ENCODE peak calls at places on chromosome 4, in four cellular contexts. One of them, this sample, is unnamed.
A peak's percentile ranks its signal among the peaks of the same experiment; 100 is the strongest.

GRCh38 chr4:130056286-130056685 is 960.3 kb downstream of the C4orf33 start:
- DNase-seq in psoas muscle: no peak
- DNase-seq in left ventricle myocardium inferior: no peak
- DNase-seq in ovary: no peak
- DNase-seq in this sample: no peak

GRCh38 chr4:85127653-85128052 is 161.2 kb upstream of the WDFY3 start:
- DNase-seq in psoas muscle: no peak
- DNase-seq in left ventricle myocardium inferior: no peak
- DNase-seq in ovary: no peak
- DNase-seq in this sample: peak; percentile 34

GRCh38 chr4:153025402-153025801 is 89.3 kb downstream of the FHDC1 start:
- DNase-seq in psoas muscle: no peak
- DNase-seq in left ventricle myocardium inferior: no peak
- DNase-seq in ovary: no peak
- DNase-seq in this sample: no peak

GRCh38 chr4:13626492-13627184 is 887 bp downstream of the BOD1L1 start:
- DNase-seq in psoas muscle: no peak
- DNase-seq in left ventricle myocardium inferior: no peak
- DNase-seq in ovary: no peak
- DNase-seq in this sample: no peak

GRCh38 chr4:87211249-87211952 is 9.0 kb downstream of the KLHL8 start:
- DNase-seq in psoas muscle: no peak
- DNase-seq in left ventricle myocardium inferior: no peak
- DNase-seq in ovary: no peak
- DNase-seq in this sample: no peak

GRCh38 chr4:105558277-105558676 is 5.9 kb downstream of the ARHGEF38 start:
- DNase-seq in psoas muscle: no peak
- DNase-seq in left ventricle myocardium inferior: no peak
- DNase-seq in ovary: no peak
- DNase-seq in this sample: no peak

GRCh38 chr4:17635056-17635455 is 20.6 kb downstream of the MED28 start:
- DNase-seq in psoas muscle: no peak
- DNase-seq in left ventricle myocardium inferior: no peak
- DNase-seq in ovary: no peak
- DNase-seq in this sample: no peak

GRCh38 chr4:3868146-3868840 is 102.1 kb downstream of the ADRA2C start:
- DNase-seq in psoas muscle: no peak
- DNase-seq in left ventricle myocardium inferior: peak; percentile 6
- DNase-seq in ovary: peak; percentile 17
- DNase-seq in this sample: no peak

GRCh38 chr4:40626183-40626990 is 3.3 kb downstream of the RBM47 start:
- DNase-seq in psoas muscle: no peak
- DNase-seq in left ventricle myocardium inferior: no peak
- DNase-seq in ovary: no peak
- DNase-seq in this sample: no peak

GRCh38 chr4:2427383-2428334 is 8.9 kb downstream of the CFAP99 start:
- DNase-seq in psoas muscle: no peak
- DNase-seq in left ventricle myocardium inferior: no peak
- DNase-seq in ovary: no peak
- DNase-seq in this sample: no peak

GRCh38 chr4:135244605-135245146 is 1043.1 kb upstream of the PABPC4L start:
- DNase-seq in psoas muscle: no peak
- DNase-seq in left ventricle myocardium inferior: no peak
- DNase-seq in ovary: no peak
- DNase-seq in this sample: no peak

GRCh38 chr4:11487876-11488545 is 59.3 kb upstream of the HS3ST1 start:
- DNase-seq in psoas muscle: no peak
- DNase-seq in left ventricle myocardium inferior: no peak
- DNase-seq in ovary: no peak
- DNase-seq in this sample: no peak

GRCh38 chr4:156829194-156829593 is 142.4 kb downstream of the PDGFC start:
- DNase-seq in psoas muscle: no peak
- DNase-seq in left ventricle myocardium inferior: no peak
- DNase-seq in ovary: no peak
- DNase-seq in this sample: no peak

GRCh38 chr4:52051213-52051614 is at the start of gene SPATA18:
- DNase-seq in psoas muscle: peak; percentile 41
- DNase-seq in left ventricle myocardium inferior: peak; percentile 31
- DNase-seq in ovary: peak; percentile 34
- DNase-seq in this sample: peak; percentile 1

GRCh38 chr4:167025651-167026050 is 208.6 kb downstream of the SPOCK3 start:
- DNase-seq in psoas muscle: no peak
- DNase-seq in left ventricle myocardium inferior: no peak
- DNase-seq in ovary: no peak
- DNase-seq in this sample: peak; percentile 38

GRCh38 chr4:1075809-1076524 is 37.4 kb downstream of the RNF212 start:
- DNase-seq in psoas muscle: no peak
- DNase-seq in left ventricle myocardium inferior: no peak
- DNase-seq in ovary: peak; percentile 18
- DNase-seq in this sample: no peak

GRCh38 chr4:2818351-2818939 is 25.2 kb upstream of the ADD1 start:
- DNase-seq in psoas muscle: peak; percentile 17
- DNase-seq in left ventricle myocardium inferior: no peak
- DNase-seq in ovary: no peak
- DNase-seq in this sample: peak; percentile 35

GRCh38 chr4:158018831-158019230 is 154.0 kb downstream of the GASK1B start:
- DNase-seq in psoas muscle: no peak
- DNase-seq in left ventricle myocardium inferior: no peak
- DNase-seq in ovary: no peak
- DNase-seq in this sample: no peak

GRCh38 chr4:138728566-138728965 is 287.0 kb upstream of the NOCT start:
- DNase-seq in psoas muscle: no peak
- DNase-seq in left ventricle myocardium inferior: no peak
- DNase-seq in ovary: no peak
- DNase-seq in this sample: no peak

GRCh38 chr4:38943355-38943754 is 75.7 kb downstream of the FAM114A1 start:
- DNase-seq in psoas muscle: peak; percentile 44
- DNase-seq in left ventricle myocardium inferior: peak; percentile 63
- DNase-seq in ovary: peak; percentile 85
- DNase-seq in this sample: no peak

GRCh38 chr4:146959692-146960091 is 14.0 kb upstream of the TTC29 start:
- DNase-seq in psoas muscle: no peak
- DNase-seq in left ventricle myocardium inferior: no peak
- DNase-seq in ovary: no peak
- DNase-seq in this sample: no peak

GRCh38 chr4:4606321-4606720 is 64.5 kb upstream of the STX18 start:
- DNase-seq in psoas muscle: no peak
- DNase-seq in left ventricle myocardium inferior: no peak
- DNase-seq in ovary: no peak
- DNase-seq in this sample: no peak

GRCh38 chr4:106587558-106587957 is 219.0 kb upstream of the GIMD1 start:
- DNase-seq in psoas muscle: no peak
- DNase-seq in left ventricle myocardium inferior: no peak
- DNase-seq in ovary: no peak
- DNase-seq in this sample: no peak

GRCh38 chr4:179095585-179096228 is 1653.5 kb upstream of the AGA start:
- DNase-seq in psoas muscle: no peak
- DNase-seq in left ventricle myocardium inferior: no peak
- DNase-seq in ovary: no peak
- DNase-seq in this sample: peak; percentile 24

GRCh38 chr4:36278789-36279188 is 2.6 kb upstream of the DTHD1 start:
- DNase-seq in psoas muscle: no peak
- DNase-seq in left ventricle myocardium inferior: no peak
- DNase-seq in ovary: no peak
- DNase-seq in this sample: no peak

GRCh38 chr4:181939199-181939945 is 303.8 kb upstream of the TENM3 start:
- DNase-seq in psoas muscle: no peak
- DNase-seq in left ventricle myocardium inferior: no peak
- DNase-seq in ovary: no peak
- DNase-seq in this sample: no peak

GRCh38 chr4:126216611-126217010 is 901.9 kb downstream of the FAT4 start:
- DNase-seq in psoas muscle: no peak
- DNase-seq in left ventricle myocardium inferior: no peak
- DNase-seq in ovary: no peak
- DNase-seq in this sample: no peak

GRCh38 chr4:153418581-153418980 is 47.6 kb upstream of the TMEM131L start:
- DNase-seq in psoas muscle: no peak
- DNase-seq in left ventricle myocardium inferior: no peak
- DNase-seq in ovary: no peak
- DNase-seq in this sample: no peak

GRCh38 chr4:42995343-42995944 is 102.9 kb downstream of the GRXCR1 start:
- DNase-seq in psoas muscle: no peak
- DNase-seq in left ventricle myocardium inferior: no peak
- DNase-seq in ovary: no peak
- DNase-seq in this sample: peak; percentile 16

GRCh38 chr4:184406915-184407314 is 67.4 kb downstream of the IRF2 start:
- DNase-seq in psoas muscle: no peak
- DNase-seq in left ventricle myocardium inferior: no peak
- DNase-seq in ovary: peak; percentile 71
- DNase-seq in this sample: no peak

GRCh38 chr4:184409911-184410692 is 64.2 kb downstream of the IRF2 start:
- DNase-seq in psoas muscle: no peak
- DNase-seq in left ventricle myocardium inferior: no peak
- DNase-seq in ovary: no peak
- DNase-seq in this sample: no peak

GRCh38 chr4:184409502-184409901 is 64.8 kb downstream of the IRF2 start:
- DNase-seq in psoas muscle: no peak
- DNase-seq in left ventricle myocardium inferior: no peak
- DNase-seq in ovary: no peak
- DNase-seq in this sample: no peak

GRCh38 chr4:184408711-184409081 is 65.7 kb downstream of the IRF2 start:
- DNase-seq in psoas muscle: no peak
- DNase-seq in left ventricle myocardium inferior: no peak
- DNase-seq in ovary: no peak
- DNase-seq in this sample: no peak

GRCh38 chr4:184408021-184408710 is 66.2 kb downstream of the IRF2 start:
- DNase-seq in psoas muscle: no peak
- DNase-seq in left ventricle myocardium inferior: no peak
- DNase-seq in ovary: no peak
- DNase-seq in this sample: no peak
- H3K4me3 ChIP-seq in psoas muscle: no peak overlapping the region
- H3K4me3 ChIP-seq in left ventricle myocardium inferior: no peak overlapping the region
- H3K4me3 ChIP-seq in ovary: no peak overlapping the region
- H3K4me3 ChIP-seq in this sample: no peak overlapping the region

DNA sequence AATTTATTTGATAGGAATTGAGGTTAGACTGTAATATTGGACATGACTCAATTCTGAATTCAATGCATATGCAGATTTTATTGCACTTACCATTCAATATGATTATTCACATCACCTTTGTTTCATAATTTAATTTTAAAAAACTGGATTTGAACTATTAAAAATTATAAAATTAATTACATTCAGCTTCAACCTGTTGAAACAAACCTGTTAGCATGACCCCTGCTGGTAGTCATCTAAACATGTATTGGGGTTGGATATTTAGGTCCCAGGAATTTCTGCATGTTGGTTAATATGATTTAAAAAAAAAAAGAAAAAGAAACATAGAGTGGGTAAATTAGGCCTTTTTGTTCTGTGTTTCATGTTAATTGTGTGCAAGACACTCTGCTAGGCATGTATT is 85.9 kb downstream of the ARSJ start:
- DNase-seq in psoas muscle: no peak
- DNase-seq in left ventricle myocardium inferior: no peak
- DNase-seq in ovary: no peak
- DNase-seq in this sample: no peak
- TF ChIP-seq CTCF in psoas muscle: no peak
- TF ChIP-seq CTCF in left ventricle myocardium inferior: peak; percentile 54
- TF ChIP-seq CTCF in ovary: no peak
- TF ChIP-seq CTCF in this sample: peak; percentile 21

GRCh38 chr4:91256751-91257150 is 1047.0 kb upstream of the GRID2 start:
- DNase-seq in psoas muscle: no peak
- DNase-seq in left ventricle myocardium inferior: no peak
- DNase-seq in ovary: no peak
- DNase-seq in this sample: no peak

GRCh38 chr4:91257721-91258120 is 1046.0 kb upstream of the GRID2 start:
- DNase-seq in psoas muscle: no peak
- DNase-seq in left ventricle myocardium inferior: no peak
- DNase-seq in ovary: no peak
- DNase-seq in this sample: no peak

GRCh38 chr4:91258326-91258725 is 1045.4 kb upstream of the GRID2 start:
- DNase-seq in psoas muscle: no peak
- DNase-seq in left ventricle myocardium inferior: no peak
- DNase-seq in ovary: no peak
- DNase-seq in this sample: no peak

GRCh38 chr4:91256043-91256442 is 1047.7 kb upstream of the GRID2 start:
- DNase-seq in psoas muscle: no peak
- DNase-seq in left ventricle myocardium inferior: no peak
- DNase-seq in ovary: no peak
- DNase-seq in this sample: peak; percentile 61
- H3K36me3 ChIP-seq in psoas muscle: no peaks in the 10 kb centered on the region
- H3K36me3 ChIP-seq in left ventricle myocardium inferior: no peaks in the 10 kb centered on the region
- H3K36me3 ChIP-seq in ovary: no peaks in the 10 kb centered on the region
- H3K36me3 ChIP-seq in this sample: no peaks in the 10 kb centered on the region

DNA sequence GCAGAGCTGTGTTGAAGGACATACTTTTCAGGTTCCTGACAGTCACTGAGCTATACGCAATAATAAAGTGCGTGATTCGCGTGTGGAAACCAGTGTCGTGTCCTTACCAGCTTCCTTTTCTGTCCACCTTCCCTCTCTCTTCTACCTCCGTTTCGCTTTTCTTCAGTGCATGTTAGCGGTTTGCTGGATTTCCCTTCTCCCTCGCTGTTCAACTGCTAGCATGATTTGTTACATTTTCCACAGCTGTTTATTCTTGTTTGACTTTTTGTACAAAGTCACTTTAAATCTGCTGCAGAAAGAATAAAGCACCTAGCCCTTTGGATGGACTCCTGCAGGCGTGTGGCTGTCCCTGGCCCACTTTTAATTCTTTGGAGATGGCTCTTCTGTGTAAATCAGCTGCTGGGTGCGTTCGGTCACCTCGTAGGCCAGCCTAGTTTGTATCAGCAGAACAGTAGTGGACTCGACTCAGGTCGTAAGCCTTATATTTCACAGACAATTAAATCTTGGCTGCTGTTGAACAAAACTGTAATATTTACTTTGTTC is 8.9 kb upstream of the HAND2 start:
- DNase-seq in psoas muscle: no peak
- DNase-seq in left ventricle myocardium inferior: no peak
- DNase-seq in ovary: peak; percentile 33
- DNase-seq in this sample: no peak
- H3K4me3 ChIP-seq in psoas muscle: peak overlapping the region; percentile 52
- H3K4me3 ChIP-seq in left ventricle myocardium inferior: peak overlapping the region; percentile 84
- H3K4me3 ChIP-seq in ovary: peak overlapping the region; percentile 39
- H3K4me3 ChIP-seq in this sample: no peak overlapping the region

DNA sequence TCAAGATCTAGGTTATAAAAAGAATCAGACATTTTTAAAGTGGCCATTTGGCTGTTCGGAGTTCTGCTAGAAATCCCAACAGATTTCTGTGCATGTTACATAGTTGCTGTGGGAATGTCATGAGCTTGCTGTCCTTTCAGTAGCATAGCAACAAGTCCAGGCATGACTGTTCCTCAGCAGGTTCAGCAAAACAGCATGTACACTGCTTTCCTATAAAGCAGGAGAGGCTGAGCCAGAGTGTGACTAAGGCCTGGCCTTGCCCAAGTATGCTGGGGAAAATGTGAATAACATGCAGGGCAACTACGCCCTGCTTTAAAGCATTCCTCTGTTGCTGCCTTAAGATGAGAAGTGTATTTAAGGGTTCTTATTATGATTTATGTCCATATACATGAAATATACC is 217.1 kb upstream of the SMIM31 start:
- DNase-seq in psoas muscle: peak; percentile 21
- DNase-seq in left ventricle myocardium inferior: no peak
- DNase-seq in ovary: no peak
- DNase-seq in this sample: no peak
- TF ChIP-seq CTCF in psoas muscle: no peak
- TF ChIP-seq CTCF in left ventricle myocardium inferior: no peak
- TF ChIP-seq CTCF in ovary: no peak
- TF ChIP-seq CTCF in this sample: no peak